ENCODE peak calls at places on chromosomes 7 and 10, in five cellular contexts. V, Y, J, O and F are unnamed samples.

GRCh38 chr7:52140848-52141247 is 824.2 kb upstream of the COBL start:
- DNase-seq in V (no peak), Y (no peak), J (no peak), O (no peak), F (no peak)

GRCh38 chr7:55212176-55212575 is 153.0 kb upstream of the LANCL2 start:
- DNase-seq in V (no peak), Y (no peak), J (no peak), O (no peak), F (no peak)

GRCh38 chr7:93148135-93148534 is at the start of gene SAMD9L:
- DNase-seq in V (no peak), Y (no peak), J (no peak), O (no peak), F (peak; percentile 58)

GRCh38 chr7:112362796-112363195 is 87.5 kb upstream of the IFRD1 start:
- DNase-seq in V (peak; percentile 40), Y (peak; percentile 33), J (no peak), O (no peak), F (no peak)

GRCh38 chr10:116620423-116621400 is at the start of gene PNLIPRP2:
- DNase-seq in V (no peak), Y (no peak), J (no peak), O (no peak), F (no peak)

GRCh38 chr10:79148452-79149344 is 79.9 kb downstream of the ZMIZ1 start:
- DNase-seq in V (peak; percentile 58), Y (no peak), J (no peak), O (no peak), F (no peak)

GRCh38 chr7:150949564-150949963 is 28.6 kb downstream of the KCNH2 start:
- DNase-seq in V (no peak), Y (no peak), J (no peak), O (no peak), F (no peak)

GRCh38 chr10:36492590-36493510 is 632.5 kb upstream of the ANKRD30A start:
- DNase-seq in V (no peak), Y (no peak), J (no peak), O (no peak), F (no peak)

GRCh38 chr10:31604141-31604540 is 285.1 kb downstream of the ZEB1 start:
- DNase-seq in V (no peak), Y (peak; percentile 24), J (no peak), O (no peak), F (no peak)

GRCh38 chr10:71178880-71179279 is 33.5 kb upstream of the UNC5B start:
- DNase-seq in V (no peak), Y (no peak), J (no peak), O (no peak), F (no peak)
- H3K27me3 ChIP-seq in V (no peaks in the 10 kb centered on the region), Y (no peaks in the 10 kb centered on the region), J (peaks cover 4% of the 10 kb centered on the region), O (no peaks in the 10 kb centered on the region), F (no peaks in the 10 kb centered on the region)

GRCh38 chr7:99679032-99679399 is 780 bp downstream of the CYP3A5 start:
- DNase-seq in V (no peak), Y (no peak), J (no peak), O (peak; percentile 49), F (no peak)
- H3K4me2 ChIP-seq in V (no peak overlapping the region), Y (no peak overlapping the region), J (no peak overlapping the region), O (peak overlapping the region; percentile 71), F (no peak overlapping the region)

GRCh38 chr10:103451091-103451801 is 924 bp downstream of the CALHM2 start:
- DNase-seq in V (no peak), Y (no peak), J (no peak), O (peak; percentile 73), F (peak; percentile 64)

GRCh38 chr10:103448751-103449150 is 3.4 kb downstream of the CALHM2 start:
- DNase-seq in V (no peak), Y (no peak), J (no peak), O (no peak), F (no peak)

GRCh38 chr10:103450201-103450695 is 1.9 kb downstream of the CALHM2 start:
- DNase-seq in V (no peak), Y (no peak), J (no peak), O (no peak), F (no peak)

GRCh38 chr10:103447187-103447586 is 5.0 kb downstream of the CALHM2 start:
- DNase-seq in V (no peak), Y (no peak), J (no peak), O (no peak), F (no peak)

DNA sequence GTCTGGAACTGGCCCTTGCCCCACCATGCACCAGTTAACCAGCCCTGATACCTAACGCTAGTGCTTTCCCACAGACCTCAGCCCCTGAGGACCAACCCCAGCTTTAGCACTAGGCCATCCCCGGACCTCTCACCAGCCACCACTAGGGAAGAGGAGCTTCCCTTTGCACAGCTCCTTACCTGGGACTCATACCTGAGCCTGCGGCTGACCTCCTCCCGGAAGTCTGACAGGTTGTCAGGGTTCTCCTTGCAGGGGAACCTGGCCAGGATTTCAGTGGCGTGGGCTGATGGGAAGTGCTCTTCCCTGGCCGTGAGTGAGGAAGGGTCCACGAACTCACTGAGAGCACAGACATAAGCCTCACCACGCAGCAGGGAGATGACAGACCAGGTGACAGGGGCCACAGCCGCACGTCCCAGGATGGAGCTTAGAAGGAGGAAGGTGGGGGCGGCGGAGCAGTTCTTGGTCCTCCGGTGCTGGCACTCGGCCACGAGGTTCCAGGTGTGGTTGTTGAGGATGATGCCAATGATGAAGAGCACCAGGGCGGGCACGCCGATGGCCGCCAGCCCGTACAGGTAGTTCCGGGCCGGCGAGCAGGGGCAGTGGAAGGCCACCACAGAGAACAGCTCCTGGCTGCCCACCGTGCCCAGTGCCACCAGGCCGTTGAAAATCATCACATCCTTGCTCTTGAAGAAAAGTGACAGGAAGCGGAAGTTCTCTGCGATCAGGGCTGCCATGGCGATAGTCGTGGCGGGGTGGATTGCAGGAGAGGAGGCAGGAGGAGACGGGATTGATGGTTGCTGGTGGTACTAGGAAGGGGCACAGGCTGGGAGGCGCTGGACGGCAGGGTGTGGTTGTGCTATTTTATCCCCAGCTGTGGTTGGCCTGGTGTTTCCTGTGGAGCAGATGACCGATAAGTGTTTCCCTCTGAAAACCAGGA is 2.7 kb downstream of the CALHM2 start:
- DNase-seq in V (no peak), Y (no peak), J (no peak), O (no peak), F (no peak)
- H3K4me3 ChIP-seq in V (no peak overlapping the region), Y (no peak overlapping the region), J (no peak overlapping the region), O (no peak overlapping the region), F (no peak overlapping the region)

GRCh38 chr10:101236376-101237079 is 7.3 kb upstream of the LBX1 start:
- DNase-seq in V (peak; percentile 73), Y (peak; percentile 81), J (no peak), O (no peak), F (no peak)

GRCh38 chr10:101234333-101234732 is 5.1 kb upstream of the LBX1 start:
- DNase-seq in V (no peak), Y (no peak), J (no peak), O (no peak), F (no peak)

GRCh38 chr10:101233863-101234262 is 4.6 kb upstream of the LBX1 start:
- DNase-seq in V (no peak), Y (peak; percentile 20), J (no peak), O (no peak), F (no peak)

GRCh38 chr10:101237080-101237817 is 8.0 kb upstream of the LBX1 start:
- DNase-seq in V (peak; percentile 72), Y (peak; percentile 79), J (no peak), O (no peak), F (no peak)

GRCh38 chr10:101235766-101236165 is 6.5 kb upstream of the LBX1 start:
- DNase-seq in V (peak; percentile 61), Y (peak; percentile 77), J (no peak), O (no peak), F (no peak)
- H3K27me3 ChIP-seq in V (peaks cover 100% of the 10 kb centered on the region), Y (peaks cover 100% of the 10 kb centered on the region), J (peaks cover 100% of the 10 kb centered on the region), O (no peaks in the 10 kb centered on the region), F (peaks cover 72% of the 10 kb centered on the region)

DNA sequence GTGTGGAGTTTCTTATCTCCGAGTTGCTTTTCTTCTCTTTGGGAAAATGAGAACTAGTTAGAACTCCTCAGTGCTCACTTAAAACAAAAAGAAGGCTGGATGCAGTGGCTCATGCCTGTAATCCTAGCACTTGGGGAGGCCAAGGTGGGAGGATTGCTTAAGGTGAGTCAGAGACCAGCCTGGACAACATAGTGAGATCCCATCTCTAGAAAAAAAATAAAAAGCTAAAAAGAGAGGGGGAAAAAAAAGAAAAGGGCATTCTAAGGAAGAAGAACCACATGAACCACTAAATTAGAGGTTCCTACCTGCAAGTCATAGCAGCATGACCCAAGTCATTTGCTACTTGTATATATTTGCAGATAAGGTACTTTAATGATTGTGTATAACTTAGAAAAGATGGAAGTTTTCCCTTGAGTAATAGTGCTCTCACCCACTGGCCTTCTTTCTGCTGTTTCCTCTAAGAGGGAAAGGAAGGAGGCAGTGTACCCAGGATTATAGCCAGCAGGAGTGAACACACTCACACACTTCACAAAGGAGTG is 87.8 kb downstream of the CCDC71L start:
- DNase-seq in V (no peak), Y (no peak), J (no peak), O (no peak), F (no peak)
- H3K4me2 ChIP-seq in V (no peak overlapping the region), Y (no peak overlapping the region), J (no peak overlapping the region), O (no peak overlapping the region), F (no peak overlapping the region)

DNA sequence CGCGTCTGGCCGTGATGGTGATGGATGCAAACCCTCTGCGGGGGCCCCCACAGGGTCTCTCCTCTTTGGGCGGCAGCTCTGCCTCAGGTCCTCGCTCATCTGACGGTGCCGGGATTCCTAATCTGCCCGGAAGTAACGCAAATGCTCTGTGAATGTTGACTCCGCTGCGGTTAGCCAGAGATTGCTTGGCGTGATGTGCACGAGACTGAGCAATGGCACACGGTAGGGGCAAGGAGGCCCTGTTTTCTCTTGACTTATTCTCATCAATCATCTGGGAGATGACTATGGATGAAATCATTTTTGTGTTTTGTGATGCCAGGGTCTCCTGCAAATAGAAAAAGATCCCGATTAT is 116.5 kb upstream of the ADAM12 start:
- DNase-seq in V (no peak), Y (no peak), J (no peak), O (no peak), F (no peak)
- H3K4me3 ChIP-seq in V (no peak overlapping the region), Y (no peak overlapping the region), J (no peak overlapping the region), O (no peak overlapping the region), F (no peak overlapping the region)

DNA sequence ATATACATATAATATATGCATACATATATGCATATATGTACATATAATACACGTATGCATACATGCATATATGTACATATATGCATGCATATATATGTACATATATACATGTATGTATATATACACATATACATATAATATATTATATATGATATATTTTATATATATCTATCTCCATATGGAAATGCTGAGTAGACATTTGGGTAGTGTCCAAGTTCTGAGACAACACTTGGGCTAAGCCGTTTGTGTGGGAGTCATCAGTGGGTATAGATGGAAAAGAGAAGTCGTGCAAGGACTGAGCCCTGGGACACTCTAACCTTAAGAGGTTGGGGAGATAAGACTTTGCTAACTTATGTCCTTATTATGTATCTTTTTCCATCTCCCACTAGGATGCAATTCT is 165.2 kb upstream of the PODXL start:
- DNase-seq in V (no peak), Y (no peak), J (no peak), O (no peak), F (no peak)
- H3K27me3 ChIP-seq in V (no peaks in the 10 kb centered on the region), Y (no peaks in the 10 kb centered on the region), J (peaks cover 7% of the 10 kb centered on the region), O (peaks cover 19% of the 10 kb centered on the region), F (no peaks in the 10 kb centered on the region)